ENCODE peak calls at places on chromosomes 16 and 17, in eight cellular contexts. One of them, this sample, is unnamed. For H3K36me3, the result is how much of the 10 kb centered on the place peaks cover.

GRCh38 chr17:3890082-3890892 is 2.6 kb downstream of the CAMKK1 start:
- DNase-seq in heart right ventricle: peak
- DNase-seq in lower lobe of right lung: peak
- DNase-seq in uterus: peak
- DNase-seq in tibial nerve: peak
- DNase-seq in thoracic aorta: peak
- DNase-seq in cardiac muscle cell: no peak
- DNase-seq in breast epithelium: peak
- DNase-seq in this sample: no peak

GRCh38 chr16:67917852-67918236 is 13.8 kb downstream of the CTRL start:
- DNase-seq in lower lobe of right lung: peak
- DNase-seq in tibial nerve: no peak
- DNase-seq in breast epithelium: no peak
- DNase-seq in cardiac muscle cell: no peak
- DNase-seq in uterus: no peak
- DNase-seq in heart right ventricle: no peak
- DNase-seq in thoracic aorta: no peak
- DNase-seq in this sample: no peak

GRCh38 chr17:35752945-35753764 is at the start of gene GAS2L2:
- DNase-seq in breast epithelium: no peak
- DNase-seq in tibial nerve: no peak
- DNase-seq in heart right ventricle: no peak
- DNase-seq in cardiac muscle cell: peak
- DNase-seq in lower lobe of right lung: no peak
- DNase-seq in uterus: no peak
- DNase-seq in thoracic aorta: no peak
- DNase-seq in this sample: no peak

GRCh38 chr17:48021964-48022363 is 15.6 kb downstream of the COPZ2 start:
- DNase-seq in cardiac muscle cell: no peak
- DNase-seq in heart right ventricle: no peak
- DNase-seq in thoracic aorta: no peak
- DNase-seq in lower lobe of right lung: no peak
- DNase-seq in breast epithelium: no peak
- DNase-seq in tibial nerve: no peak
- DNase-seq in uterus: no peak
- DNase-seq in this sample: no peak

GRCh38 chr17:7314719-7315569 is at the start of gene GPS2:
- DNase-seq in breast epithelium: peak
- DNase-seq in cardiac muscle cell: peak
- DNase-seq in thoracic aorta: peak
- DNase-seq in tibial nerve: peak
- DNase-seq in lower lobe of right lung: peak
- DNase-seq in heart right ventricle: peak
- DNase-seq in uterus: peak
- DNase-seq in this sample: no peak

GRCh38 chr16:49350265-49351103 is 23.1 kb upstream of the C16orf78 start:
- DNase-seq in heart right ventricle: peak
- DNase-seq in thoracic aorta: no peak
- DNase-seq in tibial nerve: peak
- DNase-seq in lower lobe of right lung: peak
- DNase-seq in cardiac muscle cell: peak
- DNase-seq in breast epithelium: no peak
- DNase-seq in uterus: peak
- DNase-seq in this sample: peak

GRCh38 chr17:48624544-48625501 is 1.3 kb downstream of the HOXB9 start:
- DNase-seq in thoracic aorta: no peak
- DNase-seq in uterus: no peak
- DNase-seq in lower lobe of right lung: no peak
- DNase-seq in cardiac muscle cell: peak
- DNase-seq in heart right ventricle: no peak
- DNase-seq in breast epithelium: no peak
- DNase-seq in tibial nerve: no peak
- DNase-seq in this sample: no peak

GRCh38 chr17:50102164-50102991 is 7.2 kb downstream of the PDK2 start:
- DNase-seq in heart right ventricle: peak
- DNase-seq in thoracic aorta: no peak
- DNase-seq in uterus: no peak
- DNase-seq in cardiac muscle cell: no peak
- DNase-seq in breast epithelium: no peak
- DNase-seq in lower lobe of right lung: peak
- DNase-seq in tibial nerve: no peak
- DNase-seq in this sample: no peak

GRCh38 chr17:146983-147761 is 9.8 kb downstream of the SCGB1C2 start:
- DNase-seq in uterus: peak
- DNase-seq in tibial nerve: peak
- DNase-seq in thoracic aorta: no peak
- DNase-seq in lower lobe of right lung: peak
- DNase-seq in cardiac muscle cell: no peak
- DNase-seq in heart right ventricle: no peak
- DNase-seq in breast epithelium: no peak
- DNase-seq in this sample: no peak

GRCh38 chr17:82835766-82836512 is 3.9 kb downstream of the ZNF750 start:
- DNase-seq in heart right ventricle: no peak
- DNase-seq in thoracic aorta: no peak
- DNase-seq in uterus: no peak
- DNase-seq in lower lobe of right lung: peak
- DNase-seq in cardiac muscle cell: no peak
- DNase-seq in tibial nerve: no peak
- DNase-seq in breast epithelium: peak
- DNase-seq in this sample: no peak

GRCh38 chr16:72963921-72964320 is 84.0 kb downstream of the ZFHX3 start:
- DNase-seq in lower lobe of right lung: no peak
- DNase-seq in heart right ventricle: no peak
- DNase-seq in breast epithelium: no peak
- DNase-seq in uterus: no peak
- DNase-seq in cardiac muscle cell: no peak
- DNase-seq in thoracic aorta: no peak
- DNase-seq in tibial nerve: no peak
- DNase-seq in this sample: no peak

GRCh38 chr17:19645608-19646250 is 2.8 kb upstream of the ALDH3A2 start:
- DNase-seq in cardiac muscle cell: peak
- DNase-seq in thoracic aorta: no peak
- DNase-seq in breast epithelium: no peak
- DNase-seq in tibial nerve: peak
- DNase-seq in uterus: peak
- DNase-seq in heart right ventricle: peak
- DNase-seq in lower lobe of right lung: peak
- DNase-seq in this sample: peak

GRCh38 chr17:83203472-83204221 is 124.2 kb downstream of the METRNL start:
- DNase-seq in breast epithelium: peak
- DNase-seq in tibial nerve: peak
- DNase-seq in heart right ventricle: peak
- DNase-seq in uterus: peak
- DNase-seq in lower lobe of right lung: peak
- DNase-seq in cardiac muscle cell: no peak
- DNase-seq in thoracic aorta: no peak
- DNase-seq in this sample: no peak

DNA sequence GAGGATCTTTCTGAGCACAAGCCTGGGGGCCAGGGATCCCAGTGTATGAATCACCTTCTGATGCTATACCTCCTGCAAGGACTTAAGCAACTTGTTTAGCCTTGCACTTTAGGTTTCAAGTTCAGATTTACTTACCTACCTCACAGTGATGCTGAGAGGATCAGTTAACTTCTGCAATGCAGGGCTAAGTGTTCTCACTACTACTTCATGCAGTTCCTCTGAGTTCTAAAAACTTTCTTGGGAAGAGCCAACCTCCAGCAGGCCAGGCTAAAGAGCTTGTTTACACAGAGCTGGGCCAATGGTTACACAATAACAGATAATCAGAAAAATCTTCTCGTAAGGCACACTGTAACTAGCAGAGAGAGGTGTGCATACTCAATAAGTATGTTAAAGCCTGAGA is 13.0 kb downstream of the VEZF1 start:
- DNase-seq in tibial nerve: no peak
- DNase-seq in breast epithelium: no peak
- DNase-seq in cardiac muscle cell: no peak
- DNase-seq in lower lobe of right lung: no peak
- DNase-seq in thoracic aorta: no peak
- DNase-seq in uterus: no peak
- DNase-seq in heart right ventricle: no peak
- DNase-seq in this sample: no peak
- H3K36me3 ChIP-seq in tibial nerve: under half
- H3K36me3 ChIP-seq in breast epithelium: under half
- H3K36me3 ChIP-seq in cardiac muscle cell: half or more
- H3K36me3 ChIP-seq in lower lobe of right lung: half or more
- H3K36me3 ChIP-seq in thoracic aorta: half or more
- H3K36me3 ChIP-seq in uterus: under half
- H3K36me3 ChIP-seq in heart right ventricle: half or more
- H3K36me3 ChIP-seq in this sample: under half

DNA sequence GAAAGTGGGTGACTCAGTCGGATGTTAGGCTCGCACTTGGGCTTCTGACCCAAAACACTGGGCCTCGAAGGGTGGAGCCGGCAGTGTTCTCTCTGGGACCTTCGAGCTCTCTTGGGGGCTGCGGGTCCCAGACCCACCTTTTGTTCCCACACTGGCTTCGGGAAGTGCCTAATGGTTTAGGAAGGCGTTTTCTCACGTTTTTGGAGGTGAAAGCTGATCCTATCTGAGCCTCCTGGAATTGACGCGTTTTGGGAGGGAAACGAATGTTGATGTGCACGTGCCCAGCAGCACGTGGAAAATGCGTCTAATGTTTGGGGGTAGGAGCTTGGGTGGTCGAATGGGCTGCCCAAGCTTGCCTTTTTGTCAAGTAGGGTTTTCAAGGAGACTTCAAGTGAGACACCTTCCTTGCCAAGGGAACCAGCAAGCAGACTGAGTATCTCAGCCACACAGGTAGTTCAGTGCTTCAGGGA is 666 bp downstream of the HGS start:
- DNase-seq in uterus: no peak
- DNase-seq in tibial nerve: no peak
- DNase-seq in heart right ventricle: no peak
- DNase-seq in lower lobe of right lung: no peak
- DNase-seq in breast epithelium: no peak
- DNase-seq in cardiac muscle cell: no peak
- DNase-seq in thoracic aorta: no peak
- DNase-seq in this sample: no peak
- H3K4me3 ChIP-seq in uterus: peak
- H3K4me3 ChIP-seq in tibial nerve: peak
- H3K4me3 ChIP-seq in heart right ventricle: peak
- H3K4me3 ChIP-seq in lower lobe of right lung: peak
- H3K4me3 ChIP-seq in breast epithelium: peak
- H3K4me3 ChIP-seq in cardiac muscle cell: peak
- H3K4me3 ChIP-seq in thoracic aorta: peak
- H3K4me3 ChIP-seq in this sample: peak

GRCh38 chr16:10390867-10391266 is 5.0 kb downstream of the ATF7IP2 start:
- DNase-seq in uterus: no peak
- DNase-seq in thoracic aorta: no peak
- DNase-seq in cardiac muscle cell: no peak
- DNase-seq in tibial nerve: no peak
- DNase-seq in lower lobe of right lung: no peak
- DNase-seq in heart right ventricle: no peak
- DNase-seq in breast epithelium: no peak
- DNase-seq in this sample: no peak

GRCh38 chr16:10387378-10387681 is 1.5 kb downstream of the ATF7IP2 start:
- DNase-seq in tibial nerve: no peak
- DNase-seq in breast epithelium: no peak
- DNase-seq in heart right ventricle: no peak
- DNase-seq in uterus: no peak
- DNase-seq in thoracic aorta: no peak
- DNase-seq in cardiac muscle cell: no peak
- DNase-seq in lower lobe of right lung: no peak
- DNase-seq in this sample: no peak

GRCh38 chr16:10386517-10387377 is 886 bp downstream of the ATF7IP2 start:
- DNase-seq in breast epithelium: no peak
- DNase-seq in thoracic aorta: no peak
- DNase-seq in lower lobe of right lung: no peak
- DNase-seq in tibial nerve: no peak
- DNase-seq in heart right ventricle: no peak
- DNase-seq in cardiac muscle cell: no peak
- DNase-seq in uterus: no peak
- DNase-seq in this sample: no peak

GRCh38 chr16:10390330-10390729 is 4.5 kb downstream of the ATF7IP2 start:
- DNase-seq in thoracic aorta: no peak
- DNase-seq in tibial nerve: no peak
- DNase-seq in cardiac muscle cell: no peak
- DNase-seq in lower lobe of right lung: no peak
- DNase-seq in uterus: no peak
- DNase-seq in heart right ventricle: no peak
- DNase-seq in breast epithelium: no peak
- DNase-seq in this sample: no peak

DNA sequence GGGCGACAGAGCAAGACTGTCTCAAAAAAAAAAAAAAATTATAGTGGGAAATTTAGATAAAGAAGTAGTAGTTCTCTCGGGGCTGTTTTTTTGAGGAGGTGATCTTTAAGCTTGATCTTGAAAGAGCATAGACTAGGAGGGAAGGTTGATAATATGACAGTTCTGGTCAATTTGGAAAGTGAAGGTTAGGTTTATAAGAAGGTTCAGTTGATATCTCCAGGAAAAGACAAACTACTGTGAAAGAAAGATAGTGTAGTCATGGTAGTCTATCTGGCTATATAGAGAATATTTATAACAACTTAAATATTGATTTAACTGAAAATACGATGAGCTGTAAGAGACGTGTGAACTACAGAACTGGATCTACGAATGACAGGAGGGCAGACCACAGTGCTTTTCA is 3.1 kb downstream of the ATF7IP2 start:
- DNase-seq in lower lobe of right lung: no peak
- DNase-seq in thoracic aorta: no peak
- DNase-seq in cardiac muscle cell: no peak
- DNase-seq in tibial nerve: no peak
- DNase-seq in uterus: no peak
- DNase-seq in breast epithelium: no peak
- DNase-seq in heart right ventricle: no peak
- DNase-seq in this sample: no peak
- H3K27ac ChIP-seq in lower lobe of right lung: no peak
- H3K27ac ChIP-seq in thoracic aorta: no peak
- H3K27ac ChIP-seq in cardiac muscle cell: no peak
- H3K27ac ChIP-seq in tibial nerve: no peak
- H3K27ac ChIP-seq in uterus: no peak
- H3K27ac ChIP-seq in breast epithelium: no peak
- H3K27ac ChIP-seq in heart right ventricle: no peak
- H3K27ac ChIP-seq in this sample: no peak

GRCh38 chr16:57752581-57753447 is 17.2 kb downstream of the KATNB1 start:
- DNase-seq in uterus: no peak
- DNase-seq in breast epithelium: no peak
- DNase-seq in lower lobe of right lung: peak
- DNase-seq in heart right ventricle: no peak
- DNase-seq in cardiac muscle cell: no peak
- DNase-seq in tibial nerve: no peak
- DNase-seq in thoracic aorta: no peak
- DNase-seq in this sample: no peak

GRCh38 chr16:57749872-57750452 is 14.4 kb downstream of the KATNB1 start:
- DNase-seq in cardiac muscle cell: no peak
- DNase-seq in uterus: no peak
- DNase-seq in tibial nerve: no peak
- DNase-seq in lower lobe of right lung: peak
- DNase-seq in thoracic aorta: no peak
- DNase-seq in heart right ventricle: no peak
- DNase-seq in breast epithelium: no peak
- DNase-seq in this sample: no peak

GRCh38 chr16:57752203-57752580 is 16.6 kb downstream of the KATNB1 start:
- DNase-seq in heart right ventricle: no peak
- DNase-seq in cardiac muscle cell: no peak
- DNase-seq in breast epithelium: no peak
- DNase-seq in thoracic aorta: no peak
- DNase-seq in lower lobe of right lung: peak
- DNase-seq in uterus: no peak
- DNase-seq in tibial nerve: no peak
- DNase-seq in this sample: no peak

GRCh38 chr16:57750796-57751538 is 15.4 kb downstream of the KATNB1 start:
- DNase-seq in lower lobe of right lung: peak
- DNase-seq in heart right ventricle: no peak
- DNase-seq in thoracic aorta: no peak
- DNase-seq in breast epithelium: no peak
- DNase-seq in cardiac muscle cell: no peak
- DNase-seq in tibial nerve: no peak
- DNase-seq in uterus: no peak
- DNase-seq in this sample: no peak

GRCh38 chr16:57751539-57752202 is 16.1 kb downstream of the KATNB1 start:
- DNase-seq in tibial nerve: no peak
- DNase-seq in cardiac muscle cell: no peak
- DNase-seq in breast epithelium: no peak
- DNase-seq in lower lobe of right lung: peak
- DNase-seq in uterus: no peak
- DNase-seq in heart right ventricle: no peak
- DNase-seq in thoracic aorta: no peak
- DNase-seq in this sample: no peak
- H3K36me3 ChIP-seq in tibial nerve: under half
- H3K36me3 ChIP-seq in cardiac muscle cell: under half
- H3K36me3 ChIP-seq in breast epithelium: under half
- H3K36me3 ChIP-seq in lower lobe of right lung: under half
- H3K36me3 ChIP-seq in uterus: under half
- H3K36me3 ChIP-seq in heart right ventricle: half or more
- H3K36me3 ChIP-seq in thoracic aorta: under half
- H3K36me3 ChIP-seq in this sample: under half